ENCODE peak calls at places on chromosomes 6 and 20, in nine cellular contexts. H, G, Q, I, T, C, R, F and W are unnamed samples.

GRCh38 chr6:134007077-134007476 is 45.3 kb downstream of the SLC2A12 start:
- DNase-seq in Q (no peak), F (no peak), T (no peak), H (no peak), G (peak), C (no peak), R (no peak), I (no peak), W (no peak)

GRCh38 chr20:59818911-59819310 is 114.5 kb downstream of the SYCP2 start:
- DNase-seq in Q (no peak), C (no peak), R (no peak), G (no peak), F (no peak), I (no peak), H (no peak), T (no peak), W (peak)

GRCh38 chr6:135633573-135633972 is 136.0 kb upstream of the AHI1 start:
- DNase-seq in T (no peak), I (no peak), C (no peak), G (no peak), F (no peak), R (no peak), Q (no peak), H (no peak), W (no peak)

GRCh38 chr6:45759134-45759849 is 256.4 kb downstream of the CLIC5 start:
- DNase-seq in G (no peak), F (no peak), I (no peak), R (no peak), Q (no peak), H (no peak), C (no peak), T (no peak), W (no peak)

GRCh38 chr6:104639671-104640070 is 220.0 kb downstream of the HACE1 start:
- DNase-seq in C (no peak), H (no peak), T (peak), I (peak), G (no peak), F (no peak), Q (no peak), R (no peak), W (no peak)

GRCh38 chr20:45963059-45964011 is 8.7 kb downstream of the ZNF335 start:
- DNase-seq in H (no peak), I (peak), F (no peak), C (peak), G (no peak), Q (peak), R (no peak), T (peak), W (no peak)

GRCh38 chr20:50728981-50729874 is 2.2 kb upstream of the PARD6B start:
- DNase-seq in F (no peak), G (peak), Q (peak), T (peak), I (peak), C (no peak), H (no peak), R (no peak), W (peak)

GRCh38 chr6:38495922-38496635 is 143.7 kb downstream of the BTBD9 start:
- DNase-seq in G (no peak), I (peak), C (no peak), Q (no peak), T (no peak), R (no peak), H (no peak), F (no peak), W (no peak)

GRCh38 chr6:16770701-16771569 is 9.7 kb upstream of the ATXN1 start:
- DNase-seq in F (peak), Q (peak), C (peak), R (peak), I (peak), G (peak), T (peak), H (peak), W (no peak)

GRCh38 chr20:54643761-54644160 is 168.4 kb downstream of the DOK5 start:
- DNase-seq in T (peak), F (no peak), R (no peak), Q (no peak), C (peak), H (no peak), G (peak), I (peak), W (no peak)

GRCh38 chr6:89084954-89085353 is 4.4 kb downstream of the PNRC1 start:
- DNase-seq in T (peak), I (peak), R (no peak), Q (no peak), G (no peak), C (no peak), F (no peak), H (no peak), W (no peak)

GRCh38 chr6:36929607-36930006 is 24.9 kb upstream of the PI16 start:
- DNase-seq in C (peak), T (peak), Q (no peak), G (no peak), R (no peak), H (no peak), F (no peak), I (peak), W (no peak)

GRCh38 chr6:14873781-14874446 is 372.0 kb upstream of the JARID2 start:
- DNase-seq in H (no peak), Q (peak), I (no peak), F (no peak), T (no peak), C (no peak), G (no peak), R (no peak), W (no peak)

GRCh38 chr20:18705906-18706305 is 107.7 kb upstream of the SCP2D1 start:
- DNase-seq in G (no peak), H (no peak), R (no peak), F (no peak), T (peak), Q (no peak), I (no peak), C (no peak), W (no peak)

GRCh38 chr6:4640139-4640538 is 136.1 kb upstream of the CDYL start:
- DNase-seq in C (no peak), T (peak), H (no peak), G (no peak), F (no peak), Q (no peak), R (no peak), I (peak), W (no peak)

GRCh38 chr6:56297022-56297995 is 49.9 kb upstream of the COL21A1 start:
- DNase-seq in H (no peak), R (no peak), C (no peak), T (peak), G (no peak), F (no peak), Q (no peak), I (peak), W (no peak)

GRCh38 chr6:17099401-17100059 is 2.3 kb upstream of the STMND1 start:
- DNase-seq in I (no peak), R (no peak), C (no peak), F (no peak), Q (no peak), T (no peak), H (no peak), G (no peak), W (no peak)

DNA sequence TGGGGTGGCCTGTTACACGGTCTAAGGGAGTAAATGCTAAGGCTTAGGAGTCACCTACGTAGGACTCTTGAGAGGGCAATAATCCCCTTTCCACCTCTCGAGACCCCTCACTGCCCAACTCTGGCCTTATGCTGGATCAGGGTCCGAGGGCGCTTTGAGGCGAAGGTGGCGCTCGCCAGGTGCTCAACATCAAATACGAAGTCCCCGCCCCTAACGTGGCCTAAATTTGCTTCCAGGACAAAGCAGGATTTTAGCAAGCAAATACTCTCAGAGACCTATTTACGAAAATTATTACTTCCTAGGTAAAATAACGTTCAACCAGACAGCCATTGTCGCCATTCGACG is 420 bp upstream of the TRIM26 start:
- DNase-seq in T (no peak), R (no peak), F (peak), Q (no peak), G (no peak), I (no peak), C (no peak), H (no peak), W (no peak)
- TF ChIP-seq CTCF in T (no peak), R (peak), F (no peak), Q (no peak), G (no peak), I (no peak), C (no peak), H (no peak), W (no peak)

GRCh38 chr20:42686057-42686456 is 503.6 kb downstream of the PTPRT start:
- DNase-seq in F (no peak), C (no peak), R (no peak), T (no peak), Q (no peak), I (no peak), G (no peak), H (no peak), W (peak)
- TF ChIP-seq CTCF in F (no peak), C (no peak), R (no peak), T (no peak), Q (no peak), I (no peak), G (no peak), H (no peak), W (no peak)

GRCh38 chr20:2873010-2873746 is at the start of gene PTPRA:
- DNase-seq in I (peak), G (peak), T (peak), R (peak), F (peak), Q (peak), H (peak), C (peak), W (peak)

GRCh38 chr20:2872304-2873009 is 824 bp upstream of the PTPRA start:
- DNase-seq in T (peak), F (peak), G (peak), C (peak), I (peak), H (peak), R (peak), Q (peak), W (peak)

GRCh38 chr20:2871555-2872303 is 1.6 kb upstream of the PTPRA start:
- DNase-seq in Q (no peak), G (no peak), I (peak), F (no peak), R (no peak), H (no peak), C (peak), T (no peak), W (peak)

GRCh38 chr20:2874456-2874855 is 1.2 kb downstream of the PTPRA start:
- DNase-seq in F (no peak), I (peak), Q (no peak), G (no peak), R (peak), T (no peak), H (no peak), C (peak), W (peak)

GRCh38 chr20:2873747-2874041 is 413 bp downstream of the PTPRA start:
- DNase-seq in R (peak), G (peak), Q (no peak), I (peak), H (peak), T (no peak), C (peak), F (no peak), W (no peak)
- TF ChIP-seq CTCF in R (no peak), G (no peak), Q (no peak), I (no peak), H (no peak), T (no peak), C (no peak), F (no peak), W (no peak)

DNA sequence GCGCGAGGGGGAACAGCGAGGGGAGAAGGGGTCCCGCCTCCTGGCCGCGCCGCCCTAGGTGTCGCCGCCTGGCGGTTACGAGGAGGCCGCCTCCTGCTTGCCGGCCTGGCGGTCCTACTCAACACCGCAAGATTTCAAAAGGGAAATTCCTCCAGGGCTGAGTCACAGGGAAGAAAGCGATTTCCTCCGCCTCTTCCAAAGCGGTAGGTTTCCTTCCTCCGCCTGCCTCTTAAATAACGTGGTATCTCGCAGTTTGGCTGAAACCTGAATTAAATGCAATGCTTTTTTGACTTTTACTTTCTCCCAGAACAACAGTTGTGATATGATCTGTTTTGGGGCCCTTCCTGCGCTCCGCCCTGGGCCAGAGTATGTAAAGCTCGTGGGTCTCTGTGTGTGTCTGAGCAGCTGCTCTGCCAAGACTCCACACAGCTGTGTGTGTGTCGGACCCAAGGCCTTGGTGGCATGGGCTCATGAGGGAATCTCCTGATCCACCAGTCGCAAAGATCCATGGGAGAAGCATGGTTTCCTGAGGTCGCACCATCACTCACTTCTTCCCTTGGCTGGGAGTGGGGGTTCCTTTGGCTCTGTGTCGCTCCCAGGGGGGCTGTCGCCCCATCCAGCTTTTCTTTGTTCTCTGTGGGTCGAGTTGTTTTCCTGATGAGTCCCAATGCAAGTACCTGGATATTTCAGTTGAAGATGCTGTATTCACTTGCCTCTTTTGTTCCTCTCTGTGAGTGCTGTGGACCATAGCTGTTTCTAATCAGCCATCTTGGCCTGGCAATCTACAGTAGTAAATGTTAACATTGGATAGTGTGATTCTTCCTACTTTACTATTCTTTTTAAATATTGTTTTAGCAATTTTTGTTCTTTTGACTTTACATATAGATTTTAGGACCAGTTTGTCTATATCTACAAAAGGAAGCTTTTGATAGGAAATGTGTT is 31.6 kb upstream of the NOTCH4 start:
- DNase-seq in I (peak), Q (no peak), R (no peak), T (peak), F (peak), C (peak), G (peak), H (peak), W (no peak)
- TF ChIP-seq CTCF in I (peak), Q (no peak), R (no peak), T (peak), F (peak), C (peak), G (no peak), H (peak), W (peak)

DNA sequence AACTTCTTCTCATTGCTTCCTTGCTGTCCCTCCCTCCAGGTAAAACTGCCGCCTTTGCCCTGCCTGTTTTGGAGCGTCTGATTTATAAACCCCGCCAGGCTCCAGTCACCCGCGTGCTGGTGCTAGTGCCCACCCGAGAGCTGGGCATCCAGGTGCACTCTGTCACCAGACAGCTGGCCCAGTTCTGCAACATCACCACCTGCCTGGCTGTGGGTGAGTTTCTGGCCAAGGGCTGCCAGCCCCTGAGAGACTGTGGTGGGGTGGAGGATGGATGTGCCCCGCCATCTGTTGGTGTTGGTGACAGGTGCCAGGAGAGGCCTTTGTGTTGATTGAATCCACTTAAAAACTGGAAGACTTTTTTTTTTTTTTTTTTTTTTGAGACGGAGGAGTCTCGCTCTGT is 9.5 kb downstream of the DDX27 start:
- DNase-seq in H (no peak), T (no peak), G (no peak), C (no peak), F (no peak), Q (no peak), I (no peak), R (peak), W (no peak)
- TF ChIP-seq CTCF in H (no peak), T (no peak), G (no peak), C (no peak), F (no peak), Q (no peak), I (no peak), R (no peak), W (no peak)

GRCh38 chr20:44475372-44475693 is 341 bp upstream of the TTPAL start:
- DNase-seq in I (no peak), R (no peak), G (no peak), H (no peak), T (no peak), C (no peak), F (no peak), Q (no peak), W (no peak)

GRCh38 chr20:44477151-44477550 is 1.5 kb downstream of the TTPAL start:
- DNase-seq in I (no peak), F (no peak), R (no peak), Q (no peak), C (no peak), G (no peak), T (no peak), H (no peak), W (no peak)

GRCh38 chr20:44478188-44478587 is 2.5 kb downstream of the TTPAL start:
- DNase-seq in H (no peak), R (no peak), F (no peak), C (no peak), G (no peak), Q (no peak), I (no peak), T (no peak), W (no peak)

GRCh38 chr20:44479643-44480042 is 4.0 kb downstream of the TTPAL start:
- DNase-seq in R (no peak), Q (no peak), C (no peak), H (no peak), I (no peak), T (no peak), G (no peak), F (no peak), W (no peak)

GRCh38 chr20:44475694-44476560 is at the start of gene TTPAL:
- DNase-seq in T (peak), G (peak), F (peak), C (peak), I (peak), H (peak), Q (peak), R (peak), W (peak)
- TF ChIP-seq CTCF in T (peak), G (peak), F (peak), C (peak), I (peak), H (peak), Q (peak), R (peak), W (peak)

GRCh38 chr6:1263039-1263849 is 48.7 kb upstream of the FOXQ1 start:
- DNase-seq in G (peak), H (no peak), I (no peak), R (no peak), F (no peak), Q (peak), C (no peak), T (no peak), W (no peak)
- TF ChIP-seq CTCF in G (no peak), H (no peak), I (no peak), R (no peak), F (no peak), Q (peak), C (no peak), T (no peak), W (no peak)

DNA sequence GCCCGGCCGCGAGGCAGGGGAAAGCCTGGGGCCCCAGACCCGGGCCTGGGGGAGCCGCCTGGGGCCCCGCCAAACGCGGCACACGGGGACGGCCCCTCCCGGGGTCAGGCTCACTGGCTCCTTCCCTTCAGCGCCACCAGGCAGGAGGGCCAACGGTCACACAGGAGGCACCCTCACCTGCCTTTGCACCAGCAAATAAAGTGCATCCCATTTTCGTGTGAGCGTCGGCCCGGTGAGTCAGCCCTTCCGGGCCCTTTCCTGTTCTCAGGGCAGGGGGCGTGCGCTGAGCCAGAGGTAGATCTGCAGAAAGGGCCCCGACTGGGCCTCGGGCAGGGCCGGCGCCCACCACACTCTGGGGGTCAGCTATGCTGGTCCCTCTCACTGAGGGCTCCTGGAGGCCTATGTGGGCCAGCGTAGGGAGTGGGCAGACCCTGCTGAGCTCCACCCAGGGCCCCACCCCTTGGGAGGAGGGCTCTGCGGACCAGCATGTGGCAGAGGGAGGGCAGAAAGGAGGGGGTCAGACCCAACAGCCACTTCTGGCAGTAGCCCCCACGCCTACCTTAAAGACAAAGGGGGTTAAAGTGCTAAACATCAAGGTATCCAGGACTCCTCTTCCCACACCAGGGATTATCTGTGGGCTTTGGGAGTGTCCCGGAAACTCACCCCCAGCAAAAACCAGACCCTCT is 931 bp upstream of the UCKL1 start:
- DNase-seq in F (no peak), Q (peak), C (peak), R (no peak), G (peak), I (peak), H (peak), T (peak), W (no peak)
- TF ChIP-seq CTCF in F (peak), Q (peak), C (peak), R (no peak), G (no peak), I (peak), H (peak), T (no peak), W (no peak)

DNA sequence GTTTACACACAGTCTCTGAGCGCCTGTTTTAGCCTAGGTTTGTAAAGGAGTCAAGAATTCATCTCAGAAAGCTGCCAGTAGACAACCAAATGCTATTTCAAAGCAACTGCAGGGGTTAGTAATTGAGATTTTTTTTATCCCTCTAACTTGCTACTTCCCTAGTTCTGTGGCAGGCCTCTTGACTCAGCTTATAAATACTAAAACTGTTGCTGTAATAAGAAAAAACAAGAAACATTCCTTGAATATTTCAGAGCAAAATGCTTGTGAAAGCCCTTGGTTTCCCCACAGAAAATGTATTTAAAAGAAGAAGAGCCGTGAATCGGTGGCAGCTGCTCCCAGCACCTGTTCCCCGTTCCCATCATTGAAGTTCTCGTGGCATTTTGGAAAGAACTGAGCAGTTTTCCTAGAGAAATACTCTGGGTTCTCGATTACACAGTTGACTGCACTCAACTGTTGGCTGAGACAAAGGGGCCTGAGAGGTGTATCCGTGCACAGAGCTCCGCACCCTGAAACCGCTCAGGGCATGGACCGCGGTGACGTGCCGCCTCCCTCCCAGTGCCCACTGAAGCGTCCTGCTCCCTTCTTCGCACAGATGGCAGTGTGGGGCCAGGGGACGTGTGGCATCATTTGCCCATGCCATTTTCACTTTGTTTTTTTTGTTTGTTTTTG is 20.9 kb downstream of the DLL1 start:
- DNase-seq in G (no peak), T (no peak), R (no peak), H (no peak), I (no peak), Q (no peak), C (no peak), F (no peak), W (no peak)
- TF ChIP-seq CTCF in G (no peak), T (no peak), R (no peak), H (no peak), I (no peak), Q (no peak), C (no peak), F (no peak), W (no peak)

GRCh38 chr6:47710295-47710694 is 11.9 kb downstream of the ADGRF4 start:
- DNase-seq in G (no peak), T (no peak), R (no peak), Q (no peak), F (no peak), H (no peak), C (no peak), I (no peak), W (no peak)
- TF ChIP-seq CTCF in G (no peak), T (no peak), R (no peak), Q (no peak), F (no peak), H (no peak), C (no peak), I (no peak), W (no peak)